ENCODE peak calls at places on chromosomes 12 and 14, in four cellular contexts. One of them, this sample, is unnamed.

GRCh38 chr12:38664661-38665269 is 240.6 kb downstream of the CPNE8 start:
- DNase-seq in GM12865: peak; percentile 44
- DNase-seq in cardiac muscle cell: peak; percentile 33
- DNase-seq in sigmoid colon: no peak
- DNase-seq in this sample: no peak

GRCh38 chr12:130446846-130447654 is 109.4 kb downstream of the PIWIL1 start:
- DNase-seq in GM12865: no peak
- DNase-seq in cardiac muscle cell: no peak
- DNase-seq in sigmoid colon: no peak
- DNase-seq in this sample: no peak

GRCh38 chr12:5135126-5135525 is 91.4 kb downstream of the KCNA5 start:
- DNase-seq in GM12865: no peak
- DNase-seq in cardiac muscle cell: no peak
- DNase-seq in sigmoid colon: no peak
- DNase-seq in this sample: no peak

GRCh38 chr12:88834226-88834625 is 254.0 kb upstream of the KITLG start:
- DNase-seq in GM12865: no peak
- DNase-seq in cardiac muscle cell: no peak
- DNase-seq in sigmoid colon: no peak
- DNase-seq in this sample: no peak

GRCh38 chr14:70822706-70823185 is 13.4 kb upstream of the MAP3K9 start:
- DNase-seq in GM12865: no peak
- DNase-seq in cardiac muscle cell: peak; percentile 69
- DNase-seq in sigmoid colon: no peak
- DNase-seq in this sample: no peak

GRCh38 chr14:68819260-68819691 is 26.4 kb upstream of the ZFP36L1 start:
- DNase-seq in GM12865: no peak
- DNase-seq in cardiac muscle cell: peak; percentile 66
- DNase-seq in sigmoid colon: peak; percentile 88
- DNase-seq in this sample: no peak

GRCh38 chr12:119153477-119154434 is 25.0 kb upstream of the HSPB8 start:
- DNase-seq in GM12865: peak; percentile 4
- DNase-seq in cardiac muscle cell: peak; percentile 72
- DNase-seq in sigmoid colon: peak; percentile 76
- DNase-seq in this sample: no peak

GRCh38 chr12:87127272-87127671 is 871.1 kb upstream of the MGAT4C start:
- DNase-seq in GM12865: no peak
- DNase-seq in cardiac muscle cell: peak; percentile 54
- DNase-seq in sigmoid colon: no peak
- DNase-seq in this sample: no peak

GRCh38 chr14:35470775-35471174 is 63.2 kb upstream of the INSM2 start:
- DNase-seq in GM12865: no peak
- DNase-seq in cardiac muscle cell: peak; percentile 45
- DNase-seq in sigmoid colon: no peak
- DNase-seq in this sample: no peak

GRCh38 chr14:105199093-105199492 is 18.0 kb upstream of the NUDT14 start:
- DNase-seq in GM12865: no peak
- DNase-seq in cardiac muscle cell: peak; percentile 66
- DNase-seq in sigmoid colon: no peak
- DNase-seq in this sample: no peak

GRCh38 chr14:73728106-73729014 is 14.2 kb upstream of the PNMA1 start:
- DNase-seq in GM12865: peak; percentile 86
- DNase-seq in cardiac muscle cell: peak; percentile 88
- DNase-seq in sigmoid colon: peak; percentile 92
- DNase-seq in this sample: peak; percentile 91

GRCh38 chr14:96224480-96225096 is 19.9 kb downstream of the BDKRB2 start:
- DNase-seq in GM12865: no peak
- DNase-seq in cardiac muscle cell: no peak
- DNase-seq in sigmoid colon: no peak
- DNase-seq in this sample: no peak

GRCh38 chr12:11040162-11040561 is 9.0 kb upstream of the TAS2R31 start:
- DNase-seq in GM12865: no peak
- DNase-seq in cardiac muscle cell: no peak
- DNase-seq in sigmoid colon: no peak
- DNase-seq in this sample: no peak

GRCh38 chr14:99066378-99066777 is 205.6 kb downstream of the BCL11B start:
- DNase-seq in GM12865: no peak
- DNase-seq in cardiac muscle cell: no peak
- DNase-seq in sigmoid colon: no peak
- DNase-seq in this sample: no peak

GRCh38 chr14:93892505-93892839 is 34.7 kb upstream of the FAM181A start:
- DNase-seq in GM12865: no peak
- DNase-seq in cardiac muscle cell: no peak
- DNase-seq in sigmoid colon: no peak
- DNase-seq in this sample: no peak

GRCh38 chr12:124456652-124457152 is 110.7 kb downstream of the NCOR2 start:
- DNase-seq in GM12865: peak; percentile 84
- DNase-seq in cardiac muscle cell: no peak
- DNase-seq in sigmoid colon: peak; percentile 74
- DNase-seq in this sample: peak; percentile 71

GRCh38 chr14:103418508-103418818 is 33.2 kb downstream of the MARK3 start:
- DNase-seq in GM12865: peak; percentile 55
- DNase-seq in cardiac muscle cell: peak; percentile 86
- DNase-seq in sigmoid colon: no peak
- DNase-seq in this sample: peak; percentile 81

GRCh38 chr14:64208261-64208660 is 85.9 kb downstream of the ESR2 start:
- DNase-seq in GM12865: no peak
- DNase-seq in cardiac muscle cell: no peak
- DNase-seq in sigmoid colon: no peak
- DNase-seq in this sample: no peak

GRCh38 chr12:76515271-76515670 is 44.3 kb downstream of the OSBPL8 start:
- DNase-seq in GM12865: no peak
- DNase-seq in cardiac muscle cell: no peak
- DNase-seq in sigmoid colon: no peak
- DNase-seq in this sample: no peak
- TF ChIP-seq CTCF in GM12865: no peak
- TF ChIP-seq CTCF in cardiac muscle cell: no peak
- TF ChIP-seq CTCF in sigmoid colon: no peak
- TF ChIP-seq CTCF in this sample: no peak

GRCh38 chr14:77912754-77913556 is 113.0 kb downstream of the ADCK1 start:
- DNase-seq in GM12865: no peak
- DNase-seq in cardiac muscle cell: no peak
- DNase-seq in sigmoid colon: peak; percentile 33
- DNase-seq in this sample: no peak
- TF ChIP-seq CTCF in GM12865: no peak
- TF ChIP-seq CTCF in cardiac muscle cell: no peak
- TF ChIP-seq CTCF in sigmoid colon: no peak
- TF ChIP-seq CTCF in this sample: no peak

DNA sequence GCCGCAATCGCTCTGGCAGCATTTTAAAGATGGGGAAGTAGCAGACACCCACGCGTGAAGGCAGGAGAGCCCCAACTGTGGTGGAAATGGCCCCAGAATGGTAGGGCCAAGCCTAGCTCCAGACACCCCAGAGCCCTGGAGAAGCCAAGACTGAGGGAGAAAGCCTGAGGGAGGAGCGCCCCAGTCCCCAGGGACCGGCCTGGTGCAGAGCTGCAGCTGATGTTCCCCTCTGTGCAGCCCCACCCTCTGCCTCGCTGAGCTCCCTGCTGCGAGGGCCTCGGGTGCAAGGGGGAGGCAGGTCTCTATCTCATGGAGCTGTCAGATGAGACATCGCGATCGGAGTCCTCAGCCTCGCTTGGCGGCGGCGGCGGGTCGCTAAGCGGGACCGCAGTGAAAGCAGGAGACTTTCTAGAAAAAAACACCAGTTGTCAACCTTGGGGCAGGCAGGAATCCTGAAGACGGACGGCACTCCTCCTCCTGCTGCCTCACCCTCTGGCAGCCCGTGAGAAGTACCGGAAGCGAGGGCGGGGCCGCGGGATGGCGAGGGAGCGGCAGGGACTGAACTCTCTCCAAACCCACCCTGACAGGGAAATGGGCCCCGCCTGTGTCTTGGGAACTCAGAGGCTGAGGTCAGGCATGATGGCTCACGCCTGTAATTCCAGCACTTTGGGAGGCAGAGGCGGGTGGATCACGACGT is 6.0 kb downstream of the GAPDH start:
- DNase-seq in GM12865: peak; percentile 53
- DNase-seq in cardiac muscle cell: peak; percentile 97
- DNase-seq in sigmoid colon: peak; percentile 94
- DNase-seq in this sample: peak; percentile 65
- TF ChIP-seq CTCF in GM12865: peak; percentile 20
- TF ChIP-seq CTCF in cardiac muscle cell: no peak
- TF ChIP-seq CTCF in sigmoid colon: no peak
- TF ChIP-seq CTCF in this sample: no peak

DNA sequence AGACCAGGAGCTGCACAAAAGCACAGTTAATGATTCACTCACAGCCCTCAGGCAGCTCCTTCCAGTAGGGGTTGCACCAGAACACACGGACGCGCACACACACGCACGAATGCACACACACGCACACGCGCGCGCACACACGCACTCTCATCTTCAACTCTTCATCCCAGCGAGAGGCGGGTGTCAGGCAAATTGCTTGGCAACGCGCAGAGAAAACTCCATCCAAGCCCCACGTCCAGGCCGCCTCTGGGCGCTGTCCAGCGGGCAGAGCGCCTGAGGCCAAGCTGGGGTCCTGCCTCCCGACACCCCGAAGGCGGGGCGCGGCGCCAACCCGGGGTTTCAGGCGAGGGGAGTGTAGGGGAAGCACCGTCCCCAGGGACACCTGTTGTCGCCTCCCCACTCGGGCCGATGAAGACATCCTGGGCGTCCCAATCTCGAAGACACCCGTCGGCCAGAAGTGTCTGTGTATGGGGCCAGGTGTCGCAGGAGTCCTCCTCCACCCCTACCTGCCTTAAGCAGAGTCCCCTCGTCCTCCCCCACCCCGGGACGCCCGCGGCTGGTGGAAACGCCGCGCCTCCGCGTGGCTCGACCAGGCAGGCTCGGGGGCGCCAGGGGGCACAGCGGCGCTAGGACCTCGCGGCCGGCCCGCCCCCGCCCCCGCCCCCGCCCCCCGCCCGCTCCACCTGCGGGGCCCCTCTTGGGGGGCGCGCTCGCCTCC is 35.6 kb upstream of the STON2 start:
- DNase-seq in GM12865: no peak
- DNase-seq in cardiac muscle cell: peak; percentile 35
- DNase-seq in sigmoid colon: peak; percentile 78
- DNase-seq in this sample: peak; percentile 50
- TF ChIP-seq CTCF in GM12865: no peak
- TF ChIP-seq CTCF in cardiac muscle cell: no peak
- TF ChIP-seq CTCF in sigmoid colon: no peak
- TF ChIP-seq CTCF in this sample: no peak

GRCh38 chr12:32134144-32134888 is 27.7 kb downstream of the BICD1 start:
- DNase-seq in GM12865: peak; percentile 91
- DNase-seq in cardiac muscle cell: peak; percentile 43
- DNase-seq in sigmoid colon: no peak
- DNase-seq in this sample: no peak
- TF ChIP-seq CTCF in GM12865: peak; percentile 26
- TF ChIP-seq CTCF in cardiac muscle cell: no peak
- TF ChIP-seq CTCF in sigmoid colon: no peak
- TF ChIP-seq CTCF in this sample: no peak

GRCh38 chr14:86652512-86652911 is 1122.6 kb downstream of the FLRT2 start:
- DNase-seq in GM12865: no peak
- DNase-seq in cardiac muscle cell: no peak
- DNase-seq in sigmoid colon: no peak
- DNase-seq in this sample: no peak
- TF ChIP-seq CTCF in GM12865: no peak
- TF ChIP-seq CTCF in cardiac muscle cell: no peak
- TF ChIP-seq CTCF in sigmoid colon: no peak
- TF ChIP-seq CTCF in this sample: no peak